ENCODE peak calls at places on chromosomes 16 and 17, in ten cellular contexts. L is breast epithelium, C is HepG2, E is suprapubic skin, P is stomach, K is GM12878, N is H1, U is transverse colon, B is K562, R is GM12891. Z is an unnamed sample.

GRCh38 chr16:86011532-86011931 is 112.6 kb downstream of the IRF8 start:
- DNase-seq in L (no peak), C (no peak), E (peak), P (no peak), K (peak), N (no peak), U (no peak), B (no peak), R (no peak), Z (no peak)

GRCh38 chr16:1493746-1494094 is 560 bp downstream of the TELO2 start:
- DNase-seq in L (no peak), C (no peak), E (no peak), P (no peak), K (no peak), N (no peak), U (no peak), B (no peak), R (peak), Z (no peak)

GRCh38 chr16:70685938-70686375 is at the start of gene MTSS2:
- DNase-seq in L (peak), C (peak), E (no peak), P (peak), K (no peak), N (no peak), U (peak), B (peak), R (peak), Z (peak)

GRCh38 chr17:66301864-66302741 is at the start of gene PRKCA:
- DNase-seq in L (peak), C (peak), E (peak), P (peak), K (no peak), N (no peak), U (peak), B (peak), R (peak), Z (peak)

GRCh38 chr17:34398990-34399389 is 36.0 kb upstream of the CCL1 start:
- DNase-seq in L (no peak), C (no peak), E (no peak), P (no peak), K (no peak), N (no peak), U (no peak), B (no peak), R (no peak), Z (no peak)

GRCh38 chr16:85653226-85653917 is 35.4 kb downstream of the GINS2 start:
- DNase-seq in L (no peak), C (no peak), E (no peak), P (no peak), K (no peak), N (no peak), U (no peak), B (no peak), R (no peak), Z (no peak)

GRCh38 chr17:40556198-40556661 is 9.0 kb downstream of the CCR7 start:
- DNase-seq in L (no peak), C (no peak), E (no peak), P (peak), K (no peak), N (no peak), U (no peak), B (no peak), R (no peak), Z (no peak)

GRCh38 chr17:48543854-48544355 is 1.0 kb downstream of the HOXB2 start:
- DNase-seq in L (no peak), C (no peak), E (no peak), P (no peak), K (no peak), N (no peak), U (no peak), B (peak), R (no peak), Z (no peak)

GRCh38 chr17:45129940-45130639 is 2.2 kb downstream of the PLCD3 start:
- DNase-seq in L (no peak), C (peak), E (no peak), P (peak), K (no peak), N (no peak), U (peak), B (no peak), R (no peak), Z (no peak)

GRCh38 chr16:87150359-87151280 is 166.6 kb downstream of the C16orf95 start:
- DNase-seq in L (no peak), C (no peak), E (no peak), P (no peak), K (no peak), N (no peak), U (no peak), B (no peak), R (no peak), Z (no peak)

GRCh38 chr17:63356275-63356905 is 89.7 kb downstream of the CYB561 start:
- DNase-seq in L (no peak), C (no peak), E (no peak), P (no peak), K (no peak), N (no peak), U (no peak), B (no peak), R (no peak), Z (no peak)

GRCh38 chr17:1997587-1998425 is 27.3 kb downstream of the RTN4RL1 start:
- DNase-seq in L (no peak), C (peak), E (peak), P (peak), K (no peak), N (no peak), U (peak), B (no peak), R (no peak), Z (peak)

GRCh38 chr16:46918905-46919792 is 35.0 kb downstream of the GPT2 start:
- DNase-seq in L (no peak), C (peak), E (no peak), P (peak), K (peak), N (no peak), U (peak), B (peak), R (peak), Z (no peak)

GRCh38 chr17:77540975-77541374 is 400.2 kb downstream of the SEC14L1 start:
- DNase-seq in L (no peak), C (no peak), E (no peak), P (no peak), K (no peak), N (no peak), U (no peak), B (no peak), R (no peak), Z (no peak)

GRCh38 chr16:50027829-50028228 is 2.8 kb downstream of the CNEP1R1 start:
- DNase-seq in L (no peak), C (no peak), E (no peak), P (no peak), K (no peak), N (no peak), U (no peak), B (no peak), R (no peak), Z (no peak)

GRCh38 chr17:13541032-13541480 is 60.7 kb downstream of the HS3ST3A1 start:
- DNase-seq in L (no peak), C (no peak), E (no peak), P (no peak), K (no peak), N (no peak), U (no peak), B (peak), R (no peak), Z (no peak)

GRCh38 chr16:28155293-28155692 is 56.5 kb downstream of the XPO6 start:
- DNase-seq in L (no peak), C (no peak), E (no peak), P (no peak), K (no peak), N (no peak), U (no peak), B (no peak), R (no peak), Z (no peak)

GRCh38 chr16:22092143-22092933 is at the start of gene VWA3A:
- DNase-seq in L (no peak), C (no peak), E (no peak), P (no peak), K (no peak), N (no peak), U (no peak), B (no peak), R (no peak), Z (no peak)

GRCh38 chr17:71202449-71202848 is 918.4 kb upstream of the SOX9 start:
- DNase-seq in L (no peak), C (no peak), E (no peak), P (no peak), K (no peak), N (no peak), U (no peak), B (no peak), R (no peak), Z (no peak)

GRCh38 chr16:86298166-86299131 is 211.9 kb upstream of the FOXF1 start:
- DNase-seq in L (no peak), C (no peak), E (no peak), P (no peak), K (no peak), N (no peak), U (peak), B (no peak), R (no peak), Z (no peak)

GRCh38 chr17:31494259-31495048 is 103.0 kb downstream of the RAB11FIP4 start:
- DNase-seq in L (no peak), C (no peak), E (no peak), P (peak), K (peak), N (no peak), U (peak), B (no peak), R (peak), Z (peak)

DNA sequence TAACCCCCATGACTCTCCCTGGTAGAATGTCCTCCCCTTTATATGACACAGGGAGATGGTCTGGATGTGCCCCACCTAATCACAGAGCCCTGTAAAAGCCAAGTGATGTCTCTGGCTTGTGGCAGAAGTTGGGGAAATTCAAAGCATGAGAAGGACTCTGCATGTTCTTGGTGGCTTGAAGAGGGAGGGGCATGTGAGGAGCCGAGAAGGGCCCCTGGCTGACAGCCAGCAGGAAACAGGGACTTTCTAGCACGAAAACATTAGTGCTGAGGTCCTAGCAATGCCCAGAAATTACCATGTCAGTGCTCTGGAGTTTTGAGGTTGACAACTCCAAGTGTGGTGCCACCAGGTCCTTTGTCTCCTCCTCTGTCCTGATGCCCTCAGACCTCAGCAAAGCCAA is 75.9 kb downstream of the USP22 start:
- DNase-seq in L (no peak), C (no peak), E (no peak), P (no peak), K (no peak), N (no peak), U (no peak), B (no peak), R (no peak), Z (no peak)
- TF ChIP-seq POLR2AphosphoS5 in L (no peak), C (no peak), E (no peak), P (no peak), K (no peak), N (no peak), U (no peak), B (no peak), R (no peak), Z (no peak)

GRCh38 chr16:67995423-67995822 is 3.9 kb downstream of the DPEP2 start:
- DNase-seq in L (no peak), C (no peak), E (no peak), P (no peak), K (no peak), N (no peak), U (no peak), B (no peak), R (no peak), Z (no peak)

GRCh38 chr16:67989322-67990017 is 9.2 kb upstream of the DPEP3 start:
- DNase-seq in L (no peak), C (no peak), E (no peak), P (no peak), K (no peak), N (no peak), U (no peak), B (no peak), R (no peak), Z (no peak)

GRCh38 chr16:67992661-67993206 is 6.5 kb downstream of the DPEP2 start:
- DNase-seq in L (no peak), C (no peak), E (no peak), P (no peak), K (no peak), N (no peak), U (no peak), B (no peak), R (no peak), Z (no peak)

GRCh38 chr16:67990018-67990386 is 9.3 kb downstream of the DPEP2 start:
- DNase-seq in L (no peak), C (no peak), E (no peak), P (no peak), K (no peak), N (no peak), U (no peak), B (no peak), R (no peak), Z (no peak)

GRCh38 chr16:67993207-67994036 is 5.9 kb downstream of the DPEP2 start:
- DNase-seq in L (peak), C (peak), E (peak), P (peak), K (no peak), N (no peak), U (peak), B (peak), R (peak), Z (peak)
- TF ChIP-seq POLR2A in L (no peak), C (peak), E (no peak), P (no peak), K (peak), N (no peak), U (peak), B (peak), R (no peak), Z (peak)

GRCh38 chr17:79263191-79263590 is 188.6 kb downstream of the ENGASE start:
- DNase-seq in L (no peak), C (no peak), E (no peak), P (no peak), K (no peak), N (no peak), U (no peak), B (no peak), R (no peak), Z (no peak)
- TF ChIP-seq POLR2AphosphoS5 in L (no peak), C (no peak), E (no peak), P (no peak), K (no peak), N (no peak), U (no peak), B (no peak), R (no peak), Z (no peak)

GRCh38 chr16:75224281-75224680 is 5.5 kb downstream of the CTRB1 start:
- DNase-seq in L (no peak), C (no peak), E (no peak), P (no peak), K (no peak), N (no peak), U (no peak), B (no peak), R (no peak), Z (no peak)

GRCh38 chr16:75225092-75225491 is 6.3 kb downstream of the CTRB1 start:
- DNase-seq in L (no peak), C (no peak), E (no peak), P (no peak), K (no peak), N (no peak), U (no peak), B (no peak), R (no peak), Z (no peak)

GRCh38 chr16:75224683-75225082 is 5.9 kb downstream of the CTRB1 start:
- DNase-seq in L (no peak), C (no peak), E (peak), P (no peak), K (no peak), N (no peak), U (no peak), B (no peak), R (no peak), Z (no peak)

GRCh38 chr16:75226550-75227360 is 8.0 kb downstream of the CTRB1 start:
- DNase-seq in L (no peak), C (no peak), E (no peak), P (no peak), K (no peak), N (no peak), U (no peak), B (no peak), R (no peak), Z (no peak)

GRCh38 chr16:75225678-75226515 is 7.1 kb downstream of the CTRB1 start:
- DNase-seq in L (no peak), C (no peak), E (peak), P (no peak), K (no peak), N (no peak), U (no peak), B (no peak), R (no peak), Z (no peak)
- TF ChIP-seq POLR2A in L (no peak), C (no peak), E (no peak), P (no peak), K (no peak), N (peak), U (no peak), B (no peak), R (no peak), Z (no peak)

GRCh38 chr17:50027639-50028206 is 28.2 kb upstream of the ITGA3 start:
- DNase-seq in L (peak), C (no peak), E (no peak), P (peak), K (no peak), N (no peak), U (peak), B (peak), R (no peak), Z (peak)
- TF ChIP-seq POLR2AphosphoS5 in L (no peak), C (no peak), E (no peak), P (peak), K (no peak), N (no peak), U (no peak), B (no peak), R (no peak), Z (no peak)

GRCh38 chr17:78798695-78799559 is 16.9 kb upstream of the CYTH1 start:
- DNase-seq in L (no peak), C (peak), E (no peak), P (no peak), K (no peak), N (no peak), U (no peak), B (peak), R (no peak), Z (no peak)
- TF ChIP-seq POLR2A in L (no peak), C (no peak), E (no peak), P (no peak), K (no peak), N (no peak), U (no peak), B (no peak), R (no peak), Z (no peak)

DNA sequence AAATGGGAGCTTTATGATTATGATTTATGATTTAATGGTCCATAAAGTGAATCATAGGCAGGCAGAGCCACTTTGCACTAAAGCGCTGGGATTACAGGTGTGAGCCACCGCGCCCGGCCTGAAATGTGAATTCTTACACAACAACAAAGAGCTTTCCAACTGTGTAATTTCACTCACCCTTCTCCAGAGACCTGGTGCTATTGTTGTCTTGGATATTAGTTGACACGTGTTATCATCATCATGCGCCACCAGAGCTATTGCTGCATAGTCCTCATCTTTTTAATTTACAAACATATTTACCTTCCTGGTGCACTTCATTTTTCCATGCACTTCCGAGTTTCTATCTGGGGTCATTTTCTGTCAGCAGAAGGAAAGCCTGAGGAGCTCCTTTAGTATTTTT is 4.8 kb upstream of the UTS2R start:
- DNase-seq in L (no peak), C (no peak), E (no peak), P (no peak), K (no peak), N (no peak), U (peak), B (no peak), R (no peak), Z (no peak)
- TF ChIP-seq POLR2AphosphoS5 in L (no peak), C (no peak), E (no peak), P (no peak), K (no peak), N (no peak), U (no peak), B (no peak), R (no peak), Z (no peak)

DNA sequence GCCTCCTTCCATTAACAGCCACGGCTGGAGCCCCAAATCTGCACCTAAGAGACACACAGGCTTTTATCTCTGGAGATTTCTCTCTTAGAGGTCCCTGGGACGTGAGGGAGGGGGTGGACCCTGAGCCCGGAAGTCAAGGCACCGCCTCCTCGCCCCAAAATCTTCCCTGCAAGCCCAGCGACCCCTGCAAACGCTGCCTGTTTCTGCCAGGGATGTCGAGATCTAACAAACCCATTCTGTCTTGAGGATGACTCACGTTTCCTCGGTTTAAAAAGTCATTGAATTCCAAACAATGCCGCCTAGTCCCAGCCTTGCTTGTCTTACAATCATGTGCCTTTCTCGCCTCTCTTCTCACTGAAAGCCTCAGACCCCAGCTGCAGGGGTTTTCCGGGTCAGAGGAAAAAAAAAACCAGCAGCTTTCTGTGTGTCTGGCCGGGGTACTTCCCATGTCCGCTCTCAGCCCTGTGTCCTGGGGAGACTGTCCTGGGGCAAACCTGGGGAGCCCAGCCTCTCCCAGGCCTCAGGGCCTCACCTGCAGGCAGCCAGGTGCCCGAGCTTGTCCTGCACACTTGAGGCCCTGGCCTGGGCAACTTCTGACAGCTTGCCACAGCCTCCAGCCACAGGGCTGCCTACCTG is 15.4 kb downstream of the ARL2BP start:
- DNase-seq in L (no peak), C (no peak), E (peak), P (peak), K (peak), N (peak), U (peak), B (no peak), R (no peak), Z (peak)
- TF ChIP-seq POLR2A in L (no peak), C (no peak), E (no peak), P (no peak), K (no peak), N (no peak), U (no peak), B (no peak), R (no peak), Z (no peak)